ENCODE peak calls at places on chromosomes 1 and 21, in four cellular contexts. J, M, K and Y are unnamed samples.

GRCh38 chr1:2174348-2175054 is 20.1 kb downstream of the FAAP20 start:
- DNase-seq in J (peak; percentile 54), M (no peak), K (peak; percentile 48), Y (no peak)

GRCh38 chr1:40107290-40107959 is 10.4 kb upstream of the PPT1 start:
- DNase-seq in J (no peak), M (no peak), K (no peak), Y (no peak)

GRCh38 chr1:2107586-2108212 is 57.5 kb downstream of the PRKCZ start:
- DNase-seq in J (no peak), M (no peak), K (no peak), Y (no peak)

GRCh38 chr21:32753818-32754610 is 17.5 kb downstream of the PAXBP1 start:
- DNase-seq in J (no peak), M (no peak), K (no peak), Y (no peak)

GRCh38 chr1:218377143-218377660 is 32.1 kb downstream of the TGFB2 start:
- DNase-seq in J (no peak), M (no peak), K (no peak), Y (no peak)

GRCh38 chr1:11648732-11649158 is 5.5 kb downstream of the FBXO2 start:
- DNase-seq in J (no peak), M (peak; percentile 33), K (peak; percentile 58), Y (no peak)

GRCh38 chr1:198185101-198185500 is 28.3 kb downstream of the NEK7 start:
- DNase-seq in J (no peak), M (no peak), K (no peak), Y (no peak)

GRCh38 chr1:2240251-2241156 is 12.4 kb downstream of the SKI start:
- DNase-seq in J (no peak), M (peak; percentile 82), K (peak; percentile 87), Y (no peak)

GRCh38 chr1:118074101-118074500 is 110.9 kb downstream of the SPAG17 start:
- DNase-seq in J (no peak), M (no peak), K (no peak), Y (no peak)

GRCh38 chr1:14668448-14669029 is 70.1 kb downstream of the KAZN start:
- DNase-seq in J (no peak), M (no peak), K (no peak), Y (no peak)

GRCh38 chr21:28906841-28907240 is 85.8 kb downstream of the LTN1 start:
- DNase-seq in J (no peak), M (no peak), K (no peak), Y (no peak)

GRCh38 chr1:85862456-85862855 is 154.2 kb upstream of the ZNHIT6 start:
- DNase-seq in J (no peak), M (no peak), K (no peak), Y (no peak)

GRCh38 chr1:184407816-184408510 is 21.1 kb downstream of the C1orf21 start:
- DNase-seq in J (no peak), M (no peak), K (no peak), Y (no peak)

GRCh38 chr1:22870201-22870871 is 102.3 kb downstream of the LACTBL1 start:
- DNase-seq in J (no peak), M (no peak), K (peak; percentile 34), Y (no peak)

GRCh38 chr1:210557426-210558077 is 228.8 kb downstream of the HHAT start:
- DNase-seq in J (no peak), M (no peak), K (no peak), Y (no peak)

GRCh38 chr1:59967141-59967697 is 40.6 kb upstream of the CYP2J2 start:
- DNase-seq in J (no peak), M (no peak), K (no peak), Y (peak; percentile 79)

GRCh38 chr1:13809461-13810159 is 109.6 kb downstream of the PRDM2 start:
- DNase-seq in J (no peak), M (no peak), K (no peak), Y (no peak)

GRCh38 chr1:202072211-202072610 is 50.5 kb upstream of the GPR37L1 start:
- DNase-seq in J (no peak), M (no peak), K (peak; percentile 65), Y (no peak)

GRCh38 chr1:21499283-21499945 is 9.8 kb upstream of the ALPL start:
- DNase-seq in J (no peak), M (no peak), K (no peak), Y (no peak)

GRCh38 chr1:204075116-204075636 is 2.3 kb downstream of the SOX13 start:
- DNase-seq in J (no peak), M (no peak), K (peak; percentile 44), Y (no peak)

DNA sequence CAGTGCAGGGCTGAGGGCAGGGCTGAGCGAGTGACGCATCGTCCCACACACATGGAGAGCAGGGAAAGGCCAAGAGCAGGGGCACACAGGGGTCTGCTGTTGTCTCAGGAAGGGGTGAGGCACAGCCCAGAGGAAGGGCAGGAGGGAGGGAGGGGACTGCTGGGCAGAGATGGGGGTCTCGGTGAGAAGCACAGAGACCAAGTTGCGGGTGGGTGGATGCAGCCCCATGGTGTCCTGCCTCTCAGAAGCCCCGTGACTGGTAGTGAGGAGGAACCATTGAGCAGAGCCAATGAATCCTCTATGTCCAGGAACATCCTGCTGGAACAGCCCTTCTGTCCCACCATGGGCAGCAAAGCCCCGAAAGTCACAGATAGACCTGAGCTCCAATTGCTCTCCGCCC is 17.8 kb downstream of the C1orf198 start:
- DNase-seq in J (no peak), M (no peak), K (no peak), Y (no peak)
- H3K27ac ChIP-seq in J (no peak overlapping the region), M (peak overlapping the region; percentile 44), K (peak overlapping the region; percentile 82), Y (peak overlapping the region; percentile 78)

GRCh38 chr1:150973826-150974579 is 632 bp downstream of the CERS2 start:
- DNase-seq in J (no peak), M (peak; percentile 41), K (peak; percentile 48), Y (no peak)
- H3K4me1 ChIP-seq in J (peaks cover 36% of the 10 kb centered on the region), M (peaks cover 45% of the 10 kb centered on the region), K (peaks cover 89% of the 10 kb centered on the region), Y (peaks cover 76% of the 10 kb centered on the region)

DNA sequence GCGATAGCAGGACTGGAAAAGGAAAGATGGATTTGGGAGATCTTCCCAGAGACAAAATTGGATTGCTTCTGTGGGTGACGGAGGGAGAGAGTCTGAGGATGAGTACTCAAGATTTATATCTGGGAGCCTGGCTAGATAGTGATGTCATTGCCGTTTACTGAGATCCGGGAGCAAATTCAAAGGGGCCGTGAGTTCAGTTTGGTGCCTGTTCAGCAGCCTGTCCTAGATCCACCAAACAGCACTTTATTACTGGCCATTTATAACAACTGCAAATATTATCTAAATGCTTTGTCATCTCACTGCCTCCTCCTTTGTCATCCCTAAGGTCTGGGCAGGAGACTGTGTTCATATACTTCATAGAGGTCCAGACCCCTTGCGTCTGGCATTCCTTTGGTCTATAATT is 29.2 kb downstream of the MAPKAPK2 start:
- DNase-seq in J (no peak), M (no peak), K (no peak), Y (no peak)
- H3K27ac ChIP-seq in J (no peak overlapping the region), M (peak overlapping the region; percentile 82), K (peak overlapping the region; percentile 78), Y (peak overlapping the region; percentile 71)

GRCh38 chr1:28156821-28157220 is 19.7 kb downstream of the PTAFR start:
- DNase-seq in J (no peak), M (peak; percentile 16), K (no peak), Y (no peak)

GRCh38 chr1:28150125-28150780 is 26.2 kb downstream of the PTAFR start:
- DNase-seq in J (no peak), M (no peak), K (no peak), Y (no peak)

GRCh38 chr1:28155628-28156027 is 20.9 kb downstream of the PTAFR start:
- DNase-seq in J (no peak), M (no peak), K (no peak), Y (no peak)

GRCh38 chr1:28157901-28158300 is 18.6 kb downstream of the PTAFR start:
- DNase-seq in J (no peak), M (no peak), K (no peak), Y (no peak)

DNA sequence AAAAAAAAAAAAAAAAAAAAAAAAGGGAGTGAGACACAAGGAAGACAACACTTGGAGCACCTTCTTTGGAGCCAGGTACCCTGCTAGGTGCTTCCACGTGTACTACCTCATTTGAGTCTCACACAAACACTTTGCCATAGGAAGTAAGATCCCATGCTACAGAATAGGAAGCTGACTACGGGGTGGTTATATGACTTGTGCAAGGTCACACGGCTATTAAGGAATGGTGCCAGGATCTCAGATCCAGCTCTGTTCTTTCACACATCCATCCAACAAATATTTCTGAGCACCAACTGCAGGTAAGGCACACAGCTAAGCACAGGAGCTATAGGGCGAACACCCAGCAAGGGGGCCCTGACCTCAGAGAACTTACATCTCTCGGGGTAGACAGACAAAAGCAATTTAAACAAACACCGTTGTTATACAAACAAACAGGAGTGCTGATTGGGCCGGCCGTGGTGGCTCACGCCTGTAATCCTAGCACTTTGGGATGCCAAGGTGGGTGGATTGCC is 22.4 kb downstream of the PTAFR start:
- DNase-seq in J (no peak), M (no peak), K (no peak), Y (no peak)
- H3K4me1 ChIP-seq in J (no peaks in the 10 kb centered on the region), M (no peaks in the 10 kb centered on the region), K (peaks cover 56% of the 10 kb centered on the region), Y (peaks cover 19% of the 10 kb centered on the region)

GRCh38 chr1:169086603-169087455 is 19.7 kb upstream of the ATP1B1 start:
- DNase-seq in J (no peak), M (no peak), K (no peak), Y (peak; percentile 34)
- H3K27ac ChIP-seq in J (no peak overlapping the region), M (no peak overlapping the region), K (no peak overlapping the region), Y (peak overlapping the region; percentile 11)

GRCh38 chr1:165897326-165898303 is 70.2 kb downstream of the UCK2 start:
- DNase-seq in J (no peak), M (no peak), K (no peak), Y (no peak)
- H3K4me1 ChIP-seq in J (no peaks in the 10 kb centered on the region), M (peaks cover 24% of the 10 kb centered on the region), K (peaks cover 73% of the 10 kb centered on the region), Y (peaks cover 39% of the 10 kb centered on the region)

DNA sequence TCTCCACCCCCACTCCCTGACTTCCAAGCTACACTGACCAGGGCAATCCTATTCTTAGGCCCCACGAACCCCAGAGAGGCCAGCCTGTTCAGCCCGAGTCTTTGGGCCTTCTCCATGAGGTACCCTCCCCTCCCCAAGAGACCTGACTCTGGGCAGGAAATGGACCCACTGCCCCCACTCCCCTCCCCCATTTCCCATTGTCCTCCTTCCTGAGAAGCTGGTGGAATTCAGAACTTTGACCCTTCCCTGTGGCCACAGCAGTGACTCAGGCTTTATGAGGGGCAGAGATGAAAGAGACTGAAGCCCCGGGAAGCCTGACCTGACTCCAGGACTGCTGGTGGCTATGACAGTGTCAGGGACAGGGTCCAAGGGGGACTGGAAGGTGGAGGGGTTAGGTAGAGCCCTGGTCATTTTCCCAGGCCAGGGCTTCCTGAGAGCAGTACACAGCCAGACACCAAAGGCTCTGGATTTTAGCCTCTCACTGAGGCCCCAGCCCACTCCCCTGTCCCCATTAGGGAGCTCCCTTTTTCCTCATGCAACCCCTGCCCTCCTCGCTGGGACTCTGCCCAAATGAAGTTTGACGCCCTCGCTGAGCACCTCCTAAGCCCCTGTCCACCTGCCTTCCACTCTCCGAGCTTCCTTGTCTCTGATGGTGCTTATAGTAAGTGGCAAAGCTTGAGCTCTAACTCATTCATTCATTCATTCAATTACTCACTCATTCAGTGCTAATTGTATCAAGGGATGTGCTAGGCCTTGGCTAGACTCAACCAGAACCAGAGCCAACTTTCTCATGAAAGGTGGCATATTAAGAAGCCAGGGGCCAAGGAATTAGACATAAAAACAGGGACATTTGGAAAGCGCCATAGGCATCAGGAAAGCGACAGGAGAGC is 3.0 kb downstream of the CRYBG2 start:
- DNase-seq in J (peak; percentile 65), M (no peak), K (no peak), Y (no peak)
- H3K27ac ChIP-seq in J (peak overlapping the region; percentile 83), M (no peak overlapping the region), K (no peak overlapping the region), Y (no peak overlapping the region)